ENCODE peak calls at places on chromosomes 2 and 18, in seven cellular contexts. M, Z, U, R, W, T and H are unnamed samples.

GRCh38 chr2:226934546-226935243 is 98.8 kb downstream of the RHBDD1 start:
- DNase-seq in W (no peak), R (no peak), Z (peak; percentile 31), U (peak; percentile 84), M (peak; percentile 1), T (no peak), H (no peak)

GRCh38 chr18:48197819-48198218 is 211.4 kb downstream of the ZBTB7C start:
- DNase-seq in R (no peak), Z (no peak), T (no peak), M (no peak), W (no peak), U (no peak), H (no peak)

GRCh38 chr2:1481406-1482252 is 68.4 kb downstream of the TPO start:
- DNase-seq in W (no peak), U (no peak), R (no peak), M (no peak), T (peak; percentile 15), Z (no peak), H (no peak)

GRCh38 chr2:48026865-48027264 is 120.6 kb upstream of the FBXO11 start:
- DNase-seq in R (no peak), W (no peak), U (no peak), T (no peak), M (no peak), Z (no peak), H (no peak)

GRCh38 chr2:144256996-144257707 is 262.8 kb downstream of the ZEB2 start:
- DNase-seq in Z (peak; percentile 60), T (no peak), M (no peak), U (no peak), W (no peak), R (no peak), H (no peak)

GRCh38 chr2:107595749-107596148 is 230.9 kb upstream of the RGPD4 start:
- DNase-seq in R (no peak), U (no peak), T (no peak), W (no peak), Z (peak; percentile 47), M (no peak), H (peak; percentile 25)

GRCh38 chr2:134683561-134684112 is 35.2 kb downstream of the TMEM163 start:
- DNase-seq in T (no peak), Z (no peak), U (no peak), R (no peak), W (no peak), M (no peak), H (peak; percentile 86)

GRCh38 chr2:170597705-170598420 is 117.3 kb upstream of the SP5 start:
- DNase-seq in Z (no peak), W (no peak), U (no peak), T (no peak), R (no peak), M (no peak), H (no peak)

GRCh38 chr2:164771897-164772296 is 69.7 kb downstream of the COBLL1 start:
- DNase-seq in W (no peak), M (peak; percentile 6), T (no peak), Z (no peak), R (no peak), U (peak; percentile 48), H (no peak)

GRCh38 chr2:120856421-120856862 is 120.8 kb downstream of the GLI2 start:
- DNase-seq in U (no peak), T (no peak), R (peak; percentile 42), Z (peak; percentile 58), M (no peak), W (no peak), H (peak; percentile 21)

GRCh38 chr2:161427413-161428239 is 11.5 kb downstream of the TBR1 start:
- DNase-seq in U (no peak), W (no peak), M (no peak), R (no peak), Z (no peak), T (no peak), H (no peak)

GRCh38 chr2:83067947-83068346 is 1391.1 kb downstream of the SUCLG1 start:
- DNase-seq in Z (no peak), U (no peak), R (peak; percentile 77), M (no peak), T (no peak), W (no peak), H (no peak)